ENCODE peak calls at places on chromosome 3, in seven cellular contexts. S is mucosa of descending colon; W is activated naive CD4-positive, alpha-beta T cell treated with anti-CD3 and anti-CD28 coated beads, Interleukin-2, amount 50 U/mL, for 16 hours; C is A172; N is stimulated activated CD4-positive, alpha-beta T cell treated with anti-CD3 and anti-CD28 coated beads, TNF-alpha, amount 100 ng/mL, for 4 hours; Q is SHP77 treated with DMSO at 0.1 percent for 48 hours; Z is sigmoid colon. I is an unnamed sample.
A peak's percentile ranks its signal among the peaks of the same experiment; 100 is the strongest.

GRCh38 chr3:54706783-54707182 is 221.1 kb downstream of the LRTM1 start:
- DNase-seq in S (no peak), W (no peak), C (no peak), N (no peak), Q (no peak), Z (no peak), I (no peak)

GRCh38 chr3:49718419-49719213 is 868 bp downstream of the AMIGO3 start:
- DNase-seq in S (peak; percentile 54), W (no peak), C (no peak), N (no peak), Q (no peak), Z (peak; percentile 69), I (no peak)

GRCh38 chr3:123791417-123791816 is 92.7 kb downstream of the MYLK start:
- DNase-seq in S (no peak), W (no peak), C (peak; percentile 41), N (no peak), Q (no peak), Z (no peak), I (no peak)

GRCh38 chr3:27528798-27529197 is 44.6 kb upstream of the SLC4A7 start:
- DNase-seq in S (no peak), W (no peak), C (no peak), N (no peak), Q (no peak), Z (no peak), I (no peak)

GRCh38 chr3:181333394-181333793 is 343.9 kb upstream of the DNAJC19 start:
- DNase-seq in S (no peak), W (no peak), C (no peak), N (no peak), Q (no peak), Z (no peak), I (no peak)

GRCh38 chr3:162517110-162517509 is 1020.5 kb downstream of the OTOL1 start:
- DNase-seq in S (no peak), W (no peak), C (no peak), N (no peak), Q (no peak), Z (no peak), I (no peak)

GRCh38 chr3:98326494-98326893 is 27.2 kb upstream of the OR5K4 start:
- DNase-seq in S (no peak), W (no peak), C (no peak), N (no peak), Q (no peak), Z (no peak), I (no peak)

GRCh38 chr3:197792019-197792647 is 1.1 kb downstream of the LRCH3 start:
- DNase-seq in S (no peak), W (peak; percentile 35), C (peak; percentile 9), N (no peak), Q (no peak), Z (no peak), I (peak; percentile 22)

GRCh38 chr3:149393355-149394165 is 16.1 kb upstream of the TM4SF1 start:
- DNase-seq in S (peak; percentile 71), W (no peak), C (peak; percentile 78), N (no peak), Q (peak; percentile 89), Z (no peak), I (no peak)

GRCh38 chr3:138673641-138674040 is 65.1 kb downstream of the FAIM start:
- DNase-seq in S (no peak), W (no peak), C (peak; percentile 22), N (no peak), Q (no peak), Z (no peak), I (no peak)

GRCh38 chr3:138332472-138333073 is 2.9 kb upstream of the NME9 start:
- DNase-seq in S (no peak), W (no peak), C (peak; percentile 35), N (no peak), Q (no peak), Z (no peak), I (no peak)

GRCh38 chr3:32257042-32257441 is 18.6 kb downstream of the CMTM8 start:
- DNase-seq in S (no peak), W (no peak), C (no peak), N (no peak), Q (no peak), Z (no peak), I (no peak)

GRCh38 chr3:99872633-99873254 is 55.1 kb downstream of the CMSS1 start:
- DNase-seq in S (no peak), W (no peak), C (no peak), N (no peak), Q (no peak), Z (no peak), I (no peak)

GRCh38 chr3:84980011-84980410 is 21.2 kb downstream of the CADM2 start:
- DNase-seq in S (no peak), W (no peak), C (no peak), N (no peak), Q (peak; percentile 43), Z (no peak), I (no peak)

GRCh38 chr3:66520716-66521115 is 19.9 kb upstream of the LRIG1 start:
- DNase-seq in S (no peak), W (no peak), C (no peak), N (no peak), Q (no peak), Z (no peak), I (no peak)

GRCh38 chr3:5122741-5123706 is 932 bp downstream of the ARL8B start:
- DNase-seq in S (peak; percentile 47), W (no peak), C (peak; percentile 29), N (no peak), Q (no peak), Z (peak; percentile 68), I (no peak)

GRCh38 chr3:174376346-174376745 is 482.8 kb upstream of the NAALADL2 start:
- DNase-seq in S (no peak), W (no peak), C (peak; percentile 41), N (no peak), Q (no peak), Z (no peak), I (no peak)

GRCh38 chr3:187261541-187261969 is 30.0 kb downstream of the MASP1 start:
- DNase-seq in S (no peak), W (no peak), C (no peak), N (no peak), Q (no peak), Z (no peak), I (no peak)

GRCh38 chr3:177300039-177300833 is 103.0 kb upstream of the TBL1XR1 start:
- DNase-seq in S (peak; percentile 73), W (no peak), C (no peak), N (no peak), Q (no peak), Z (no peak), I (no peak)

GRCh38 chr3:169554606-169555005 is 108.9 kb downstream of the MECOM start:
- DNase-seq in S (no peak), W (no peak), C (no peak), N (no peak), Q (no peak), Z (no peak), I (no peak)

GRCh38 chr3:87076951-87077350 is 86.0 kb upstream of the VGLL3 start:
- DNase-seq in S (no peak), W (no peak), C (peak; percentile 28), N (no peak), Q (no peak), Z (no peak), I (no peak)

GRCh38 chr3:183253364-183253960 is 409 bp downstream of the B3GNT5 start:
- DNase-seq in S (peak; percentile 82), W (peak; percentile 33), C (peak; percentile 40), N (no peak), Q (no peak), Z (peak; percentile 91), I (peak; percentile 15)

GRCh38 chr3:129892857-129893615 is 475 bp downstream of the TMCC1 start:
- DNase-seq in S (peak; percentile 86), W (peak; percentile 75), C (peak; percentile 25), N (peak; percentile 56), Q (no peak), Z (peak; percentile 79), I (peak; percentile 84)

GRCh38 chr3:123734527-123734902 is 149.6 kb downstream of the MYLK start:
- DNase-seq in S (no peak), W (no peak), C (no peak), N (no peak), Q (no peak), Z (no peak), I (no peak)

GRCh38 chr3:146851665-146852064 is 246.5 kb upstream of the PLSCR5 start:
- DNase-seq in S (no peak), W (no peak), C (no peak), N (no peak), Q (no peak), Z (no peak), I (no peak)

I was measured in stimulated activated naive CD4-positive, alpha-beta T cell treated with Interleukin-2 at 50 U/mL for 16 hours.